ENCODE peak calls at places on chromosomes 1 and 21, in four cellular contexts. S is hepatocyte, N is tibial nerve, O is heart right ventricle. X is an unnamed sample.

GRCh38 chr1:58468612-58469493 is 77.7 kb downstream of the OMA1 start:
- DNase-seq in S (no peak), N (no peak), O (peak; percentile 13), X (no peak)

GRCh38 chr1:230972855-230973271 is 5.8 kb downstream of the TTC13 start:
- DNase-seq in S (no peak), N (no peak), O (no peak), X (peak; percentile 57)

GRCh38 chr1:15261155-15262002 is 14.4 kb downstream of the FHAD1 start:
- DNase-seq in S (no peak), O (peak; percentile 23), N (no peak), X (no peak)

GRCh38 chr1:201253906-201254624 is 29.2 kb upstream of the PKP1 start:
- DNase-seq in S (no peak), N (no peak), O (no peak), X (no peak)

GRCh38 chr21:34986561-34987533 is 62.3 kb downstream of the RUNX1 start:
- DNase-seq in O (no peak), N (no peak), S (peak; percentile 26), X (no peak)

GRCh38 chr1:116716391-116716790 is 37.8 kb upstream of the CD2 start:
- DNase-seq in N (no peak), O (no peak), S (no peak), X (no peak)

GRCh38 chr1:14996133-14997050 is 157.2 kb upstream of the TMEM51 start:
- DNase-seq in N (no peak), S (peak; percentile 52), O (no peak), X (no peak)

GRCh38 chr1:41955461-41956159 is 36.9 kb upstream of the HIVEP3 start:
- DNase-seq in O (no peak), N (no peak), S (peak; percentile 25), X (no peak)

GRCh38 chr1:41618066-41618825 is 133.8 kb upstream of the EDN2 start:
- DNase-seq in S (no peak), O (peak; percentile 79), N (peak; percentile 83), X (no peak)

GRCh38 chr1:87644500-87645245 is 316.0 kb downstream of the LMO4 start:
- DNase-seq in S (peak; percentile 27), N (no peak), O (no peak), X (no peak)

GRCh38 chr1:62725981-62726588 is 37.9 kb upstream of the DOCK7 start:
- DNase-seq in O (no peak), N (no peak), S (peak; percentile 22), X (no peak)

GRCh38 chr21:43665879-43666278 is 6.5 kb downstream of the RRP1B start:
- DNase-seq in N (no peak), S (no peak), O (no peak), X (no peak)

GRCh38 chr1:160125761-160126160 is 10.2 kb downstream of the ATP1A2 start:
- DNase-seq in O (no peak), N (no peak), S (no peak), X (no peak)

GRCh38 chr1:12302798-12303447 is 73.1 kb downstream of the VPS13D start:
- DNase-seq in O (no peak), S (no peak), N (no peak), X (no peak)

GRCh38 chr1:119956306-119956705 is 60.0 kb upstream of the ADAM30 start:
- DNase-seq in N (no peak), O (no peak), S (no peak), X (no peak)

GRCh38 chr1:199273837-199274379 is 635.1 kb downstream of the PTPRC start:
- DNase-seq in O (no peak), S (peak; percentile 23), N (no peak), X (no peak)

GRCh38 chr1:22275211-22275610 is 132.3 kb upstream of the WNT4 start:
- DNase-seq in N (no peak), S (peak; percentile 45), O (no peak), X (no peak)

GRCh38 chr1:23777979-23778814 is at the start of gene PITHD1:
- DNase-seq in O (peak; percentile 78), N (peak; percentile 58), S (peak; percentile 95), X (peak; percentile 79)

DNA sequence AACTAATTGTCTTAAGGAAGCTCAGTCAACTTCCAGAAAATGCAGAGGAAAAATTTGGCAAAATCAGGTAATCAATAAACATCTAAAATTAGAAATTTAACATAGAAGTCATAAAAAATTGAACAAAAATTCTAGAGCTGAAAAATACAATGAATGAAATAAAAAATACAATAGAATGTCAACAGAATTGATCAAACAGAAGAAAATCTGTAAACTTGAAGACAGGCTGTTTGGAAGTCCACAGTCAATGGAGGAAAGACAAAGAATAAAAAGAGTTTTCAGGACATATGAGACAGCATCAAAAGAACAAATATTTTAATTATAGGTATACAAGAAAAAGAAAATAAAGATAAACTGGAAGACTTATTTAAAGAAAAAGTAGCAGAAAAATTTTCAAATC is 469.0 kb downstream of the RWDD3 start:
- DNase-seq in N (no peak), S (no peak), O (no peak), X (no peak)
- H3K9me3 ChIP-seq in N (no peaks in the 10 kb centered on the region), S (peaks cover 5% of the 10 kb centered on the region), O (peaks cover 8% of the 10 kb centered on the region), X (no peaks in the 10 kb centered on the region)

DNA sequence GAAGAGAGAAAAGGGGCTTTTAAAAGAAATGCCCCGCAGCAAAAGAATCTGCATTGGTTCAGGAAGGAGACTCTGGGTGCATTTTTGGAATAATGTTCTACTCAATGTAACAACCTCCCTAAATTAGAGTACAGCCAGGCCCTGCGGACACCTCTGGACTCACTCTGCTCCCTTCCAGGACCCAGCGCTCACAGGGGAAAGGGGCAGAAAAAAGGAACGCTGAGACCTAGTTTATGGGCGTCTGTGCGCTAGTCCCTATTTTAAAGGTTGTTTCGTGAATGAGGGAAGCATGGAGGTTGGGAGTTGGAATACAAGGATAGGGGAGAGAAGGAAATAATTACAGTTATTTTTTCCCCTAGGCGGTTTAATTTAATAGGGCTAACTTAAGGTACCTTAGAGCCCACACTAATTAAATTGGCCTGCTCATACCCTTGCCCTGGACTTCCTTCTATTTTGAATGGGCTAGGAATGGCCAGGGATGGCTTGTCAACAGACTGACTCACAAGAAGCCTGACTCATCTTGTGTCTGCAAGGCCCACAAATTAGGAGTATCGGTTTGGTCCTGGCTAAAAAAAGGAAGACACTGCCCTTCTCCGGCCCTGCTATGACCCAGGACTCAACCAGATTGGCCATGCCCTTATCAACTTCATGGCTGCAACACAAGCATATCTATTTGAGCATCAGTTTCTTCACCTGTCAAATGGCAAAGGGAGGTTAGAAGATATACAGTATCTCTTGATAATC is 1.9 kb upstream of the SSBP3 start:
- DNase-seq in O (no peak), N (no peak), S (no peak), X (no peak)
- H3K4me1 ChIP-seq in O (peaks cover 49% of the 10 kb centered on the region), N (peaks cover 32% of the 10 kb centered on the region), S (peaks cover 36% of the 10 kb centered on the region), X (peaks cover 28% of the 10 kb centered on the region)

GRCh38 chr1:111516008-111516535 is 12.6 kb upstream of the ADORA3 start:
- DNase-seq in S (no peak), N (no peak), O (peak; percentile 86), X (no peak)
- TF ChIP-seq CTCF in S (peak; percentile 3), N (peak; percentile 26), O (peak; percentile 63), X (no peak)

GRCh38 chr1:152884085-152884484 is 6.0 kb downstream of the SMCP start:
- DNase-seq in N (no peak), S (no peak), O (no peak), X (no peak)
- H3K9me3 ChIP-seq in N (no peaks in the 10 kb centered on the region), S (no peaks in the 10 kb centered on the region), O (no peaks in the 10 kb centered on the region), X (no peaks in the 10 kb centered on the region)

GRCh38 chr1:212310383-212310782 is 25.2 kb downstream of the PPP2R5A start:
- DNase-seq in O (no peak), S (no peak), N (no peak), X (no peak)

GRCh38 chr1:212315184-212315583 is 30.0 kb downstream of the PPP2R5A start:
- DNase-seq in S (no peak), N (no peak), O (no peak), X (no peak)

GRCh38 chr1:212315907-212316306 is 30.7 kb downstream of the PPP2R5A start:
- DNase-seq in N (no peak), S (no peak), O (no peak), X (peak; percentile 21)

GRCh38 chr1:212311836-212312497 is 26.8 kb downstream of the PPP2R5A start:
- DNase-seq in S (no peak), N (no peak), O (no peak), X (no peak)

DNA sequence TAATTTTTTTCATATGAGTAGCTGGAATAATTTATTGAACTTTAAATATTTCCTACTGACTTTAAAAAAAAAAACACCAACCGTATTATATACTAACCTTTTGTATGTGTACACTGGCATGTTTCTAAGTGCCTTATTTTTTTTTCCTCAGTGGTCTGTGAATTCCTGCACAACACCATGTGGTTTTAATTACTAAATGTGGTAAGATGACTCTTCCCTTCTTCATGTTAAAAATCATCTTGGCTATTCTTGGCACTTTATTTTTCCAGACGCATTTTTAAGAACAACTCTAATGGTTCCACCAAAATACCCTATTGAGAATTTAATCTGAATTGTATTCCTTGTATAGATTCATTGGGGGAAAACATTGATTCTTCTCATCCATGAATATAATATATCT is 28.4 kb downstream of the PPP2R5A start:
- DNase-seq in O (no peak), S (no peak), N (no peak), X (no peak)
- H3K4me1 ChIP-seq in O (peaks cover 56% of the 10 kb centered on the region), S (no peaks in the 10 kb centered on the region), N (no peaks in the 10 kb centered on the region), X (peaks cover 22% of the 10 kb centered on the region)

GRCh38 chr21:20997633-20998455 is at the start of gene NCAM2:
- DNase-seq in N (peak; percentile 39), S (peak; percentile 89), O (peak; percentile 51), X (no peak)

GRCh38 chr21:20998886-20999285 is 677 bp downstream of the NCAM2 start:
- DNase-seq in S (no peak), N (no peak), O (no peak), X (no peak)

GRCh38 chr21:20999567-21000169 is 1.5 kb downstream of the NCAM2 start:
- DNase-seq in S (peak; percentile 58), O (peak; percentile 34), N (peak; percentile 39), X (no peak)

GRCh38 chr21:20997308-20997632 is 939 bp upstream of the NCAM2 start:
- DNase-seq in N (no peak), S (peak; percentile 11), O (no peak), X (no peak)

DNA sequence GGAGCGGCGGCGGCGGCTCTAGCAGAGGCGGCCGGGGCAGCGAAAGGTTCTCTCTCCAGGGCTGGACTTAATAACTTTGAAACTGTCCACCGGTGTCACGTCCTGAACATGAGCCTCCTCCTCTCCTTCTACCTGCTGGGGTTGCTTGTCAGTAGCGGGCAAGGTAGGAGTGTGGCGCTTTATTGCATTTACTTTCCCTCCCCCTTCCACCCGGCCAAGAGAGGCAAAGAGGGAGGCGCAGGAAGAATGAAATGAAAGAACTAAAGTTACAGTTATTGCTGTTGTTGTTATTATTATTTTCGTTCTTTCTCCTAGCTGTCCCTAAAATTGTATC is 214 bp downstream of the NCAM2 start:
- DNase-seq in S (no peak), O (no peak), N (no peak), X (no peak)
- TF ChIP-seq CTCF in S (no peak), O (no peak), N (no peak), X (no peak)

DNA sequence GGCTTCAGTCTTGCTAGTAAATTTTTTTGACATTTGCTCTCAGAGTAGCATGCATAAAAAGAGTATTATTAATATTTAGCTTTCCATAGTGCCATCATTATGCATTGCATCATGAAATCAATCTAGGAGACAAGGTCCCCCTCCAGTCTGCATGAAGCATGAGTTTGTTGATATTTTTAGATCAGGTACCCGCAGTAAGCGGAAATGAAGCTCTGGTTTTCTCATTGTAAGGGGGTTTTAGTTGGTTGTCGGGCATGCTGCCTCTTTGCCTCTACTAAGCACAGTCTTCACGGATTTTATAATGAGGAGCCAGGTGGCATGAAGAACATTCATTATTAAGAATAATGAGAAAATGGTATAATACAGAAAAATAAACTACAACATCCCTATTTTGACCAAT is 12.6 kb upstream of the PRDM2 start:
- DNase-seq in N (no peak), S (no peak), O (no peak), X (no peak)
- H3K9me3 ChIP-seq in N (no peaks in the 10 kb centered on the region), S (no peaks in the 10 kb centered on the region), O (no peaks in the 10 kb centered on the region), X (no peaks in the 10 kb centered on the region)